ENCODE peak calls at places on chromosomes 1 and 21, in six cellular contexts. I, T, Z, F, J and R are unnamed samples.

GRCh38 chr1:27864264-27864895 is 8.0 kb upstream of the THEMIS2 start:
- DNase-seq in I (no peak), T (no peak), Z (no peak), F (peak; percentile 86), J (peak; percentile 62), R (no peak)

GRCh38 chr1:65467536-65467935 is 47.1 kb downstream of the LEPR start:
- DNase-seq in I (no peak), T (no peak), Z (no peak), F (no peak), J (no peak), R (no peak)

GRCh38 chr1:107132780-107133179 is 8.1 kb upstream of the NTNG1 start:
- DNase-seq in I (no peak), T (no peak), Z (no peak), F (no peak), J (no peak), R (no peak)

GRCh38 chr1:97832490-97832889 is 88.3 kb downstream of the DPYD start:
- DNase-seq in I (no peak), T (no peak), Z (no peak), F (no peak), J (no peak), R (no peak)

GRCh38 chr1:227940791-227941241 is 6.9 kb downstream of the WNT9A start:
- DNase-seq in I (no peak), T (peak; percentile 17), Z (no peak), F (no peak), J (no peak), R (no peak)

GRCh38 chr21:23543334-23543733 is 2063.9 kb downstream of the MRPL39 start:
- DNase-seq in I (no peak), T (no peak), Z (no peak), F (no peak), J (no peak), R (no peak)

GRCh38 chr1:224432672-224433040 is 1.9 kb downstream of the WDR26 start:
- DNase-seq in I (no peak), T (no peak), Z (no peak), F (no peak), J (no peak), R (no peak)

GRCh38 chr21:29306920-29307319 is 8.2 kb downstream of the BACH1 start:
- DNase-seq in I (no peak), T (no peak), Z (no peak), F (no peak), J (no peak), R (no peak)

GRCh38 chr1:224541901-224542610 is 74.1 kb upstream of the CNIH3 start:
- DNase-seq in I (no peak), T (no peak), Z (no peak), F (no peak), J (no peak), R (no peak)

GRCh38 chr1:153991151-153991472 is 550 bp downstream of the RPS27 start:
- DNase-seq in I (no peak), T (no peak), Z (no peak), F (no peak), J (peak; percentile 3), R (no peak)

GRCh38 chr1:101520302-101520701 is 283.5 kb downstream of the S1PR1 start:
- DNase-seq in I (no peak), T (no peak), Z (peak; percentile 7), F (peak; percentile 13), J (no peak), R (no peak)

GRCh38 chr1:187413770-187414169 is 585.0 kb downstream of the PLA2G4A start:
- DNase-seq in I (no peak), T (no peak), Z (no peak), F (no peak), J (no peak), R (no peak)

GRCh38 chr1:27521336-27522147 is 31.6 kb upstream of the WASF2 start:
- DNase-seq in I (no peak), T (peak; percentile 51), Z (no peak), F (no peak), J (peak; percentile 82), R (no peak)

GRCh38 chr1:201842472-201843020 is 13.6 kb downstream of the IPO9 start:
- DNase-seq in I (no peak), T (no peak), Z (no peak), F (peak; percentile 34), J (no peak), R (no peak)

GRCh38 chr21:36135391-36136094 is 664 bp downstream of the CBR3 start:
- DNase-seq in I (no peak), T (peak; percentile 72), Z (peak; percentile 62), F (peak; percentile 54), J (peak; percentile 81), R (no peak)

GRCh38 chr21:28781602-28782274 is 210.9 kb downstream of the LTN1 start:
- DNase-seq in I (no peak), T (no peak), Z (no peak), F (peak; percentile 2), J (no peak), R (no peak)

GRCh38 chr1:28370220-28371010 is 875 bp downstream of the PHACTR4 start:
- DNase-seq in I (no peak), T (peak; percentile 40), Z (peak; percentile 34), F (peak; percentile 39), J (no peak), R (no peak)

GRCh38 chr1:228288536-228289238 is 80.8 kb downstream of the OBSCN start:
- DNase-seq in I (no peak), T (peak; percentile 11), Z (no peak), F (no peak), J (peak; percentile 24), R (no peak)

GRCh38 chr1:241724741-241725356 is 72.8 kb downstream of the WDR64 start:
- DNase-seq in I (no peak), T (no peak), Z (no peak), F (no peak), J (no peak), R (no peak)

GRCh38 chr1:29465755-29466154 is 229.4 kb downstream of the PTPRU start:
- DNase-seq in I (no peak), T (no peak), Z (no peak), F (no peak), J (no peak), R (no peak)

GRCh38 chr1:241376711-241377110 is 19.7 kb upstream of the RGS7 start:
- DNase-seq in I (no peak), T (no peak), Z (no peak), F (no peak), J (no peak), R (no peak)

GRCh38 chr1:9767964-9768668 is 55.6 kb downstream of the CLSTN1 start:
- DNase-seq in I (no peak), T (no peak), Z (peak; percentile 32), F (peak; percentile 9), J (peak; percentile 32), R (no peak)

GRCh38 chr1:6234502-6235295 is 1.1 kb downstream of the ICMT start:
- DNase-seq in I (no peak), T (no peak), Z (no peak), F (no peak), J (no peak), R (no peak)

GRCh38 chr1:178238722-178239510 is 145.0 kb downstream of the RASAL2 start:
- DNase-seq in I (no peak), T (no peak), Z (no peak), F (no peak), J (no peak), R (no peak)

GRCh38 chr1:119367332-119368124 is 1.1 kb upstream of the HAO2 start:
- DNase-seq in I (no peak), T (no peak), Z (no peak), F (no peak), J (no peak), R (no peak)

GRCh38 chr1:156706647-156707008 is 1.2 kb upstream of the CRABP2 start:
- DNase-seq in I (no peak), T (peak; percentile 81), Z (peak; percentile 47), F (no peak), J (peak; percentile 80), R (no peak)

GRCh38 chr1:156709031-156709430 is 3.6 kb upstream of the CRABP2 start:
- DNase-seq in I (no peak), T (no peak), Z (no peak), F (no peak), J (no peak), R (no peak)

GRCh38 chr1:156708245-156708661 is 2.9 kb upstream of the CRABP2 start:
- DNase-seq in I (no peak), T (no peak), Z (no peak), F (no peak), J (no peak), R (no peak)

GRCh38 chr1:156707027-156707426 is 1.6 kb upstream of the CRABP2 start:
- DNase-seq in I (no peak), T (no peak), Z (no peak), F (no peak), J (no peak), R (no peak)

GRCh38 chr1:156707486-156708244 is 2.3 kb upstream of the CRABP2 start:
- DNase-seq in I (no peak), T (no peak), Z (no peak), F (no peak), J (no peak), R (no peak)
- H3K27ac ChIP-seq in I (no peak overlapping the region), T (peak overlapping the region; percentile 81), Z (peak overlapping the region; percentile 75), F (no peak overlapping the region), J (no peak overlapping the region), R (peak overlapping the region; percentile 95)

GRCh38 chr21:34939673-34940321 is 109.3 kb downstream of the RUNX1 start:
- DNase-seq in I (no peak), T (no peak), Z (no peak), F (peak; percentile 50), J (no peak), R (no peak)
- H3K27me3 ChIP-seq in I (no peaks in the 10 kb centered on the region), T (no peaks in the 10 kb centered on the region), Z (no peaks in the 10 kb centered on the region), F (no peaks in the 10 kb centered on the region), J (no peaks in the 10 kb centered on the region), R (no peaks in the 10 kb centered on the region)

GRCh38 chr1:32464716-32465540 is at the start of gene ZBTB8B:
- DNase-seq in I (no peak), T (peak; percentile 93), Z (peak; percentile 60), F (no peak), J (peak; percentile 73), R (no peak)

GRCh38 chr1:32466761-32467160 is 1.9 kb downstream of the ZBTB8B start:
- DNase-seq in I (no peak), T (no peak), Z (no peak), F (no peak), J (no peak), R (no peak)

GRCh38 chr1:32465541-32466002 is 700 bp downstream of the ZBTB8B start:
- DNase-seq in I (no peak), T (no peak), Z (no peak), F (no peak), J (no peak), R (no peak)

GRCh38 chr1:32468791-32469190 is 3.9 kb downstream of the ZBTB8B start:
- DNase-seq in I (no peak), T (no peak), Z (no peak), F (no peak), J (no peak), R (no peak)

GRCh38 chr1:32464191-32464715 is 619 bp upstream of the ZBTB8B start:
- DNase-seq in I (no peak), T (no peak), Z (no peak), F (no peak), J (no peak), R (no peak)
- H3K4me3 ChIP-seq in I (peak overlapping the region; percentile 70), T (peak overlapping the region; percentile 42), Z (no peak overlapping the region), F (no peak overlapping the region), J (peak overlapping the region; percentile 32), R (peak overlapping the region; percentile 43)

GRCh38 chr1:200778766-200779165 is 40.1 kb downstream of the CAMSAP2 start:
- DNase-seq in I (no peak), T (no peak), Z (no peak), F (no peak), J (no peak), R (no peak)
- H3K27ac ChIP-seq in I (no peak overlapping the region), T (no peak overlapping the region), Z (no peak overlapping the region), F (no peak overlapping the region), J (no peak overlapping the region), R (no peak overlapping the region)